ENCODE peak calls at places on chromosomes 4 and X, in eight cellular contexts. B, U, F, P, X, T, C and H are unnamed samples. For H3K4me1, the result is how much of the 10 kb centered on the place peaks cover.

GRCh38 chrX:10769165-10769564 is 148.8 kb upstream of the MID1 start:
- DNase-seq in T (no peak), F (peak), P (no peak), X (peak), C (no peak), U (no peak), B (no peak), H (no peak)

GRCh38 chr4:53478671-53479456 is 101.4 kb downstream of the FIP1L1 start:
- DNase-seq in C (no peak), T (no peak), F (peak), U (no peak), X (no peak), P (no peak), B (no peak), H (peak)

GRCh38 chr4:37970702-37971101 is 10.5 kb downstream of the PTTG2 start:
- DNase-seq in C (peak), T (peak), X (peak), B (peak), U (peak), P (peak), F (peak), H (peak)

GRCh38 chrX:107025538-107025937 is 25.5 kb upstream of the MORC4 start:
- DNase-seq in F (peak), P (no peak), C (no peak), T (no peak), B (no peak), X (peak), U (no peak), H (no peak)

GRCh38 chr4:20249333-20249732 is 2.4 kb upstream of the SLIT2 start:
- DNase-seq in X (no peak), C (no peak), P (no peak), B (no peak), T (no peak), F (peak), U (no peak), H (no peak)

GRCh38 chr4:74444891-74445642 is at the start of gene AREG:
- DNase-seq in C (peak), X (peak), B (peak), T (peak), P (peak), U (peak), F (peak), H (peak)

GRCh38 chr4:158176108-158176507 is 3.3 kb upstream of the GASK1B start:
- DNase-seq in B (no peak), F (peak), P (no peak), T (no peak), C (peak), U (peak), X (no peak), H (peak)

GRCh38 chr4:101356928-101357327 is 9.6 kb upstream of the PPP3CA start:
- DNase-seq in X (no peak), T (peak), B (no peak), U (no peak), C (peak), P (no peak), F (peak), H (peak)

GRCh38 chr4:126611900-126612299 is 1020.9 kb upstream of the INTU start:
- DNase-seq in U (no peak), F (peak), X (no peak), C (no peak), B (no peak), T (no peak), P (no peak), H (no peak)

GRCh38 chr4:48360285-48360965 is 19.1 kb downstream of the SLAIN2 start:
- DNase-seq in F (peak), P (no peak), B (no peak), T (no peak), U (no peak), X (no peak), C (no peak), H (no peak)

GRCh38 chr4:131408102-131408501 is 1741.0 kb upstream of the PCDH10 start:
- DNase-seq in P (no peak), T (no peak), U (no peak), C (no peak), F (no peak), X (no peak), B (no peak), H (no peak)

GRCh38 chr4:172169871-172170270 is 356.7 kb downstream of the GALNTL6 start:
- DNase-seq in C (no peak), X (peak), P (no peak), F (peak), B (no peak), U (no peak), T (no peak), H (no peak)

GRCh38 chrX:66074920-66075879 is 35.3 kb upstream of the VSIG4 start:
- DNase-seq in B (peak), T (no peak), C (peak), F (no peak), P (peak), X (no peak), U (no peak), H (peak)

GRCh38 chrX:144612076-144612475 is 635.2 kb upstream of the SPANXN1 start:
- DNase-seq in U (no peak), X (no peak), T (no peak), B (no peak), C (no peak), P (no peak), F (no peak), H (no peak)

GRCh38 chr4:73735231-73735630 is 5.1 kb upstream of the CXCL8 start:
- DNase-seq in C (no peak), T (no peak), F (peak), U (no peak), P (no peak), X (no peak), B (no peak), H (no peak)

GRCh38 chrX:16160729-16161128 is 6.6 kb upstream of the MAGEB17 start:
- DNase-seq in T (no peak), X (no peak), B (no peak), U (no peak), P (no peak), C (no peak), F (peak), H (no peak)

GRCh38 chr4:173807347-173807746 is 277.3 kb upstream of the HAND2 start:
- DNase-seq in B (peak), X (no peak), U (no peak), P (peak), T (no peak), C (no peak), F (no peak), H (no peak)

GRCh38 chr4:138972956-138973819 is 42.4 kb upstream of the NOCT start:
- DNase-seq in B (no peak), U (no peak), F (no peak), X (peak), T (no peak), C (no peak), P (no peak), H (no peak)

GRCh38 chr4:126850286-126850685 is 782.5 kb upstream of the INTU start:
- DNase-seq in X (no peak), U (no peak), P (no peak), F (peak), B (no peak), C (no peak), T (no peak), H (no peak)

GRCh38 chr4:95466791-95467190 is 82.0 kb downstream of the UNC5C start:
- DNase-seq in C (no peak), F (no peak), P (no peak), B (no peak), U (no peak), T (no peak), X (no peak), H (no peak)

GRCh38 chr4:124931050-124931449 is 218.5 kb upstream of the ANKRD50 start:
- DNase-seq in C (no peak), B (no peak), U (no peak), F (peak), X (no peak), T (no peak), P (no peak), H (no peak)

GRCh38 chrX:136425996-136426395 is 61.8 kb upstream of the BRS3 start:
- DNase-seq in P (no peak), T (no peak), X (no peak), C (no peak), U (no peak), B (no peak), F (no peak), H (no peak)

GRCh38 chrX:48940404-48940955 is 16.9 kb downstream of the OTUD5 start:
- DNase-seq in U (no peak), F (no peak), C (no peak), P (no peak), X (no peak), B (no peak), T (no peak), H (no peak)

GRCh38 chrX:48936429-48937064 is 17.7 kb upstream of the PIM2 start:
- DNase-seq in U (no peak), X (no peak), P (no peak), C (no peak), F (no peak), B (no peak), T (no peak), H (no peak)

GRCh38 chrX:48937065-48937907 is 18.5 kb upstream of the PIM2 start:
- DNase-seq in U (peak), T (peak), C (peak), B (peak), X (peak), F (peak), P (peak), H (no peak)

GRCh38 chrX:48939417-48940228 is 17.8 kb downstream of the OTUD5 start:
- DNase-seq in U (no peak), T (no peak), F (no peak), C (no peak), P (no peak), X (no peak), B (no peak), H (no peak)

GRCh38 chrX:48938721-48939416 is 18.5 kb downstream of the OTUD5 start:
- DNase-seq in X (no peak), B (no peak), F (no peak), C (no peak), T (no peak), P (no peak), U (no peak), H (no peak)
- H3K4me1 ChIP-seq in X (under half), B (under half), F (under half), C (under half), T (under half), P (under half), U (under half), H (under half)

DNA sequence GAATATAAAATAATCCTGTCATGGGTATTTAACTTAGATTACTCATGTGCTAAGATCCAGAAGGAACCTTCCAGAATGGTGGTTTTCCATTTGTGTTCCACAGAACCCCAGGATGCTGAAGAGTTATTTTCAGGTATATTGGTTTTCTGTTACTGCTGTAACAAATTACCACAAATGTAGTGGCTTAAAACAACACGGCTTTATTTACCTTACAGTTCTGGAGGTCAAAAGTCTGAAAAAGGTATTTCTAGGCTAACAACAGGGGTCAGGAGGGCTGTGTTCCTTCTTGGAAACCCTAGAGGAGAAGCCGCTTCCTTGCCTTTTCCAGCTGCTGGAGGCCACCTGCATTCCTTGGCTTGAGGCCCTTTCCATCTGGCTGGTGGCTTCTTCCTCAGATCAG is 57.9 kb upstream of the HPSE start:
- DNase-seq in U (no peak), C (no peak), T (no peak), F (no peak), B (no peak), P (no peak), X (no peak), H (no peak)
- TF ChIP-seq CTCF in U (no peak), C (no peak), T (no peak), F (no peak), B (no peak), P (no peak), X (no peak), H (no peak)

GRCh38 chrX:370244-370962 is 16.3 kb downstream of the PPP2R3B start:
- DNase-seq in U (no peak), B (peak), P (peak), C (no peak), F (no peak), X (peak), T (no peak), H (no peak)

GRCh38 chrX:371907-372306 is 14.8 kb downstream of the PPP2R3B start:
- DNase-seq in X (peak), U (no peak), B (no peak), F (no peak), C (no peak), T (no peak), P (no peak), H (no peak)

GRCh38 chrX:372856-373640 is 13.7 kb downstream of the PPP2R3B start:
- DNase-seq in C (no peak), T (no peak), B (no peak), X (no peak), P (no peak), U (no peak), F (peak), H (no peak)

GRCh38 chrX:369563-370101 is 17.1 kb downstream of the PPP2R3B start:
- DNase-seq in B (no peak), U (no peak), C (no peak), T (peak), P (no peak), X (no peak), F (no peak), H (no peak)

DNA sequence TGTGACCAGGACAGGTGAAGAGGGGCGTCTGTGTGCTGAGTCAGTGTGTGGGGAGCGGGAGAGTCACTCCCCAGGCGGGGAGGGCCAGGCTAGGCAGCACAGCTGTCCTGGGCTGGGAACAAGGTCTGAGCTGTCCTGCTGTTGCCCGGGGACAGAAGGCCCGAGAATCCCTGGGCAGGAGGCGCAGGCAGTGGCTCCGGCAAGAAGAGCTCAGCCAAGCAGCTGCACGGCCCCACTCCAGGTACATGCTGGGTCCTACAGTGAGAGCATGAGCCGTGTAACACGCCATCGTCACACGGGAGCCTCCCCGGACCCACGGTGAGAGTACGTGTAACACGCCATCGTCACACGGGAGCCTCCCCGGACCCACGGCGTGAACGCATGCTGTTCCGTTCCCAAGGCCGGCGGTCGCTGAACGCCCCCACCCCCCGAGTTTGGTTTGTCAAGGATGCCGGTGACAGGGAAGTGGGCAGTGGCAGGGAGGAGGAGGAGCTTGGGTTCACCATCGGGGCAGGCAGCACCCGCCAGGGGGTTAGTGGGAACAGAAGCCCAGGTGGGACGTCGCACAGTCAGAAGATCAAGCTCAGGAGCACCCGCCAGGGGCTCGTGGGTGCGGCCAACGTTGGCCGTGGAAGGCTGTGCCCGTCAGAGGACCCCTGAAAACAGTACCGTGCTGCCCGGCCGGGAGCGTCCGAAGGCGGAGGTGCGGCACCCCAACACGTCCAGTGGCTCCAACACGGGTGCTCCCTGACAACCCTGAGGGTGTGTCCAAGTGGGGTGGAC is 15.6 kb downstream of the PPP2R3B start:
- DNase-seq in T (peak), P (no peak), F (no peak), C (no peak), U (no peak), B (peak), X (no peak), H (no peak)
- H3K4me1 ChIP-seq in T (under half), P (under half), F (under half), C (under half), U (under half), B (under half), X (under half), H (under half)

GRCh38 chrX:139949703-139950102 is 15.6 kb downstream of the CXorf66 start:
- DNase-seq in F (no peak), U (no peak), P (no peak), T (no peak), X (peak), B (no peak), C (no peak), H (no peak)
- TF ChIP-seq CTCF in F (no peak), U (no peak), P (no peak), T (no peak), X (peak), B (no peak), C (no peak), H (no peak)